ENCODE peak calls at places on chromosomes 16 and 17, in six cellular contexts. N is H9, A is neuronal stem cell, I is mesendoderm, T is mesenchymal stem cell, M is H1. O is an unnamed sample.
A peak's percentile ranks its signal among the peaks of the same experiment; 100 is the strongest.

GRCh38 chr16:10936585-10936984 is 5.7 kb downstream of the DEXI start:
- DNase-seq in N (no peak), A (no peak), I (no peak), T (no peak), M (no peak), O (no peak)

GRCh38 chr17:74786411-74787097 is 10.4 kb upstream of the NAT9 start:
- DNase-seq in N (no peak), A (no peak), I (no peak), T (no peak), M (no peak), O (no peak)

GRCh38 chr16:48614759-48615158 is 4.8 kb upstream of the N4BP1 start:
- DNase-seq in N (no peak), A (no peak), I (no peak), T (no peak), M (no peak), O (no peak)

GRCh38 chr16:31710134-31710533 is 163.5 kb upstream of the ZNF267 start:
- DNase-seq in N (no peak), A (no peak), I (no peak), T (no peak), M (no peak), O (no peak)

GRCh38 chr17:63918305-63918704 is 334 bp downstream of the GH1 start:
- DNase-seq in N (peak; percentile 92), A (no peak), I (peak; percentile 87), T (no peak), M (no peak), O (no peak)

GRCh38 chr16:5633845-5634440 is 536.3 kb upstream of the EEF2KMT start:
- DNase-seq in N (no peak), A (peak; percentile 21), I (peak; percentile 65), T (no peak), M (no peak), O (peak; percentile 4)

GRCh38 chr17:44529864-44530263 is 26.7 kb upstream of the GPATCH8 start:
- DNase-seq in N (no peak), A (no peak), I (peak; percentile 34), T (no peak), M (no peak), O (no peak)

GRCh38 chr17:80678621-80679020 is 134.0 kb downstream of the RPTOR start:
- DNase-seq in N (peak; percentile 52), A (no peak), I (peak; percentile 71), T (peak; percentile 97), M (no peak), O (peak; percentile 91)

GRCh38 chr16:14050297-14051027 is 20.7 kb upstream of the MRTFB start:
- DNase-seq in N (peak; percentile 88), A (peak; percentile 15), I (peak; percentile 99), T (no peak), M (peak; percentile 84), O (peak; percentile 14)

GRCh38 chr16:27465483-27465879 is 63.5 kb downstream of the IL21R start:
- DNase-seq in N (no peak), A (no peak), I (no peak), T (no peak), M (no peak), O (no peak)

GRCh38 chr17:1031711-1032110 is 34.8 kb downstream of the TIMM22 start:
- DNase-seq in N (peak; percentile 78), A (peak; percentile 45), I (peak; percentile 71), T (peak; percentile 58), M (no peak), O (no peak)

GRCh38 chr16:56625943-56626654 is 518 bp downstream of the MT1E start:
- DNase-seq in N (no peak), A (no peak), I (no peak), T (peak; percentile 91), M (no peak), O (peak; percentile 86)

GRCh38 chr17:60077672-60078519 is 825 bp downstream of the HEATR6 start:
- DNase-seq in N (no peak), A (no peak), I (no peak), T (peak; percentile 77), M (no peak), O (no peak)
- H3K18ac ChIP-seq in N (no peak overlapping the region), A (no peak overlapping the region), I (no peak overlapping the region), T (peak overlapping the region; percentile 54), M (no peak overlapping the region), O (peak overlapping the region; percentile 89)

DNA sequence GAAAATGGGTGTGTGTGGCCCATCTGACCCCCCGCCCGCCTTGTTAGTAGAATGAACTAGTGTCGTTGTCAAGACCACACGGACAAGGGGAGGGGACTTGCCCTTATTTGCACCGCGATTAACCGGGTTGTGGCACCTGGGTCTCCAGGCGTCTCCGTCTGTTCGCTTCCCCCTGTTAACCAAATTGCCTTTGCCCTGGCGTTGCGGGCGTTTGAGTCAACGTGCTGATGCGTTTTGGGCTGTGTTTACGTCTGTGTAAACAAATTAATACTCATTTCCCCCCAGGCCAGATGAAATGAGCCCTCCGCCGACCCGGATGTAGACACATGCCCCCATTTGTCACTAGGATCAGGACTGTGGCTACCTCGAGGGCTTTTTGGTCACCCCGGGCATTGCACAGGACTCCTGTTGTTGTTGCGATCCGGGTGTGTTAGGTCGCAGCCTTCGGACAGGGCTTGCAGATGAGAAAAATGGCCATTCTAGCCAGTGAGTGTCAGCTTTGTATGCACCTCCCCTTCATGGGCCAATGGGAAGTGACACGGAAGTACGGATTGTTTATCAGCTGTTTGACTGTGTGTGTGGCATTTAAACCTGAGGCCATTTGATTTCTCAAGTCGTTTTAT is 906 bp downstream of the RBL2 start:
- DNase-seq in N (peak; percentile 66), A (peak; percentile 43), I (peak; percentile 90), T (peak; percentile 95), M (no peak), O (peak; percentile 89)
- H3K18ac ChIP-seq in N (peak overlapping the region; percentile 65), A (peak overlapping the region; percentile 93), I (no peak overlapping the region), T (peak overlapping the region; percentile 73), M (no peak overlapping the region), O (peak overlapping the region; percentile 4)

GRCh38 chr16:18852647-18853046 is 51.3 kb upstream of the ARL6IP1 start:
- DNase-seq in N (no peak), A (no peak), I (no peak), T (no peak), M (no peak), O (no peak)
- H3K18ac ChIP-seq in N (no peak overlapping the region), A (no peak overlapping the region), I (no peak overlapping the region), T (no peak overlapping the region), M (no peak overlapping the region), O (no peak overlapping the region)

DNA sequence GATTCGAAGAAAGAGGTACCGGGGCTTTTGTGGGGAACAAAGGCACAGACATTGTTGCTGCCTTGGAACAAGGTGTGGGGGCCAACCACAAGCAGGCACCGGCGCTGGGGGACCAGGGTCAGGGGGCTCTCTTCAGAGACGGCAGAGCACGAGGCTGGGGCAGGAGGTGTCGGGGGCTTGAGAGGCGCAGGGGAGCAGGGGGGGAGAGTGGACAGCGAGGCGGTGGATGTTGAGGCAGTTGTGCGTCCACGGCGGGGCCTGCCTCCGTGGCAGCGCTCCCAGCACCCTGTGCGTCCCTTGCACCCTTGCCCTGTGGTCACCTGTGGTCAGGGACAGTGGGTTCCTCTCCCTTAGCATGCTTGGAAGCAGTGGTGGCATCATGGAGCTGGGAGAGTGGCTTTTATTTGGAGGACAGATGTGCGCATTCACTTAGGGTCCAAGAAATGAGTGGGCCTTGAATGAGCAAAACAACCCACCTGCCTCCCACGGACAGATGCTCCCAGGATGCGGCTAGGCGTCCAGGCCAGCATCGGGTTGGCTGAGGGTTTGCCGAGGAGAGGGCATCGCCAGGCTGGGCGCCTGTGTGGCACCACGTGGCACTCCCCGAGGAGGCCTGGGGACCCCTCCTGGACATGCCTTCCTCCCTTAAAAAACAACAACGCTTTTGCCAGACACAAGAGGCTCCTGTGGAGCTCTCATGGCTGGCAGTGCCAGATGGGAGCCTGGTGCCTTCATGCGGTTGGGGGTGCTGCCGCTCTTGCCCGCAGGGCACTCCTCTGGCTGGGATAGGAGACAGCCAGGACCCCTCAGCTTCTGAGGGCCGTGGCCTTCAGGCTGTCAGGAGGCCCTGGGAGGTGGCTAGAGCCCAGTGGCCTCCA is 113.0 kb downstream of the BANP start:
- DNase-seq in N (no peak), A (no peak), I (no peak), T (no peak), M (no peak), O (peak; percentile 5)
- H3K18ac ChIP-seq in N (no peak overlapping the region), A (peak overlapping the region; percentile 72), I (no peak overlapping the region), T (no peak overlapping the region), M (peak overlapping the region; percentile 60), O (peak overlapping the region; percentile 32)

GRCh38 chr16:4538386-4539235 is at the start of gene CDIP1:
- DNase-seq in N (peak; percentile 97), A (peak; percentile 92), I (peak; percentile 98), T (peak; percentile 97), M (peak; percentile 85), O (peak; percentile 91)
- H3K18ac ChIP-seq in N (peak within 1 kb of the TSS; percentile 97), A (peak within 1 kb of the TSS; percentile 100), I (peak within 1 kb of the TSS; percentile 19), T (peak within 1 kb of the TSS; percentile 93), M (peak within 1 kb of the TSS; percentile 99), O (peak within 1 kb of the TSS; percentile 46)